ENCODE peak calls at places on chromosomes 13 and 19, in five cellular contexts. One of them, this sample, is unnamed.

GRCh38 chr19:48768989-48769713 is 13.8 kb downstream of the FGF21 start:
- DNase-seq in epithelial cell of esophagus: no peak
- DNase-seq in GM12865: no peak
- DNase-seq in fibroblast of mammary gland: no peak
- DNase-seq in tibial artery: no peak
- DNase-seq in this sample: no peak

GRCh38 chr13:66222127-66222526 is 1008.0 kb downstream of the PCDH9 start:
- DNase-seq in fibroblast of mammary gland: peak
- DNase-seq in GM12865: peak
- DNase-seq in tibial artery: no peak
- DNase-seq in epithelial cell of esophagus: no peak
- DNase-seq in this sample: no peak

GRCh38 chr19:53780506-53780905 is 43.6 kb downstream of the NLRP12 start:
- DNase-seq in tibial artery: no peak
- DNase-seq in GM12865: no peak
- DNase-seq in fibroblast of mammary gland: no peak
- DNase-seq in epithelial cell of esophagus: no peak
- DNase-seq in this sample: no peak

GRCh38 chr13:29428310-29428991 is 167.0 kb downstream of the SLC7A1 start:
- DNase-seq in GM12865: no peak
- DNase-seq in fibroblast of mammary gland: no peak
- DNase-seq in tibial artery: no peak
- DNase-seq in epithelial cell of esophagus: peak
- DNase-seq in this sample: no peak

GRCh38 chr13:74135306-74136088 is 1.3 kb upstream of the KLF12 start:
- DNase-seq in epithelial cell of esophagus: peak
- DNase-seq in GM12865: peak
- DNase-seq in tibial artery: peak
- DNase-seq in fibroblast of mammary gland: peak
- DNase-seq in this sample: no peak

GRCh38 chr13:113584870-113585671 is 518 bp downstream of the TFDP1 start:
- DNase-seq in fibroblast of mammary gland: peak
- DNase-seq in epithelial cell of esophagus: no peak
- DNase-seq in tibial artery: peak
- DNase-seq in GM12865: peak
- DNase-seq in this sample: no peak

GRCh38 chr13:99909836-99910619 is 61.5 kb downstream of the ZIC5 start:
- DNase-seq in epithelial cell of esophagus: no peak
- DNase-seq in GM12865: no peak
- DNase-seq in tibial artery: no peak
- DNase-seq in fibroblast of mammary gland: no peak
- DNase-seq in this sample: no peak

GRCh38 chr13:27203854-27204253 is 32.2 kb upstream of the USP12 start:
- DNase-seq in fibroblast of mammary gland: peak
- DNase-seq in epithelial cell of esophagus: peak
- DNase-seq in tibial artery: no peak
- DNase-seq in GM12865: peak
- DNase-seq in this sample: no peak

GRCh38 chr13:43664700-43665191 is 122.0 kb downstream of the ENOX1 start:
- DNase-seq in GM12865: peak
- DNase-seq in tibial artery: no peak
- DNase-seq in fibroblast of mammary gland: peak
- DNase-seq in epithelial cell of esophagus: peak
- DNase-seq in this sample: no peak

GRCh38 chr19:39155741-39156140 is 30.2 kb downstream of the PAK4 start:
- DNase-seq in tibial artery: no peak
- DNase-seq in GM12865: no peak
- DNase-seq in fibroblast of mammary gland: no peak
- DNase-seq in epithelial cell of esophagus: no peak
- DNase-seq in this sample: no peak

GRCh38 chr13:91962946-91963345 is 564.5 kb downstream of the GPC5 start:
- DNase-seq in epithelial cell of esophagus: no peak
- DNase-seq in tibial artery: no peak
- DNase-seq in GM12865: no peak
- DNase-seq in fibroblast of mammary gland: no peak
- DNase-seq in this sample: no peak
- TF ChIP-seq CTCF in epithelial cell of esophagus: no peak
- TF ChIP-seq CTCF in tibial artery: no peak
- TF ChIP-seq CTCF in GM12865: no peak
- TF ChIP-seq CTCF in fibroblast of mammary gland: no peak
- TF ChIP-seq CTCF in this sample: no peak

GRCh38 chr19:9342610-9343304 is 18.8 kb downstream of the ZNF559 start:
- DNase-seq in tibial artery: no peak
- DNase-seq in epithelial cell of esophagus: no peak
- DNase-seq in fibroblast of mammary gland: no peak
- DNase-seq in GM12865: no peak
- DNase-seq in this sample: no peak
- H3K4me3 ChIP-seq in tibial artery: no peak
- H3K4me3 ChIP-seq in epithelial cell of esophagus: no peak
- H3K4me3 ChIP-seq in fibroblast of mammary gland: no peak
- H3K4me3 ChIP-seq in GM12865: no peak
- H3K4me3 ChIP-seq in this sample: no peak

DNA sequence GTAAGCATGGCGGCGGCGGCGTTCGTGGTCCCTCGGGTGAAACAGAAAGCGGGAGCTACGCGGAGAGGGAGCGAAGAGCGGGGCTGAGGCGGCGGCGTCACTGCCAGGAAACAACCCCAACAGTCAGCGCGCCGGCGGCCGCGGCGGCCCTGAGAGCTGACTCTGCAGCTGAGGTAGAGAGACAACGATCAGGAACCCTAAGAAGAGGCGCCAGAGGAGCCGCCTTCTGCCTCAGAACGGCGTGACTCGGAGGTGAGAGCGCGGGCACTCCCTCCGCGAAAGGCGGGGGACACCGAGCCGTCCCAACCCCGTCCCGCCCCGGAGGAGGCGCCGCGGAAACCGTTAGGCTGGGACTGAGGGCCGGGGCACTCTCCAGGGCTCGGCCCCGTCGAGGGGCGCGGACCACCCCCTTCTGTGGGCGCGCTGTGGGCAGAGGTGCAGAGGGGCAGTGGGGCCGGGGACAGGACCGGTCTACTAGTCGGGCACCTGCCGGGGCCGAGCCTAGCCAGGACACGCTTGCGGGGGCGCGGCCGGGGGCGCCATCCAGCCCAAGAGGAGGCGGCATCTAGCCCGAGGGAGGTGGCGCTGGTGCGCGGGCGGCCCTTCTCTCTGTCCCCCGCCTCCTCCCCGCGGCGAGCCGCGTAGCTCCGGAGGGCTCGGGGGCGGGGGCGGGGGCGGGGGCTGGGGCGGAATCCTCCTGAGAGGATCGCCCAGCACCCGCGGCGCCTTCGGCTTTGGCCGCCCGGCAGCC is 389 bp downstream of the FNDC3A start:
- DNase-seq in tibial artery: peak
- DNase-seq in epithelial cell of esophagus: peak
- DNase-seq in fibroblast of mammary gland: peak
- DNase-seq in GM12865: peak
- DNase-seq in this sample: no peak
- TF ChIP-seq CTCF in tibial artery: no peak
- TF ChIP-seq CTCF in epithelial cell of esophagus: no peak
- TF ChIP-seq CTCF in fibroblast of mammary gland: no peak
- TF ChIP-seq CTCF in GM12865: peak
- TF ChIP-seq CTCF in this sample: no peak

GRCh38 chr19:34263745-34264237 is 9.4 kb downstream of the GARRE1 start:
- DNase-seq in epithelial cell of esophagus: no peak
- DNase-seq in fibroblast of mammary gland: no peak
- DNase-seq in GM12865: no peak
- DNase-seq in tibial artery: no peak
- DNase-seq in this sample: no peak
- H3K4me3 ChIP-seq in epithelial cell of esophagus: no peak
- H3K4me3 ChIP-seq in fibroblast of mammary gland: no peak
- H3K4me3 ChIP-seq in GM12865: no peak
- H3K4me3 ChIP-seq in tibial artery: no peak
- H3K4me3 ChIP-seq in this sample: no peak

GRCh38 chr13:52011690-52012511 is at the start of gene ALG11:
- DNase-seq in fibroblast of mammary gland: peak
- DNase-seq in tibial artery: peak
- DNase-seq in epithelial cell of esophagus: peak
- DNase-seq in GM12865: peak
- DNase-seq in this sample: peak

GRCh38 chr13:52012512-52012836 is 276 bp downstream of the ALG11 start:
- DNase-seq in GM12865: no peak
- DNase-seq in fibroblast of mammary gland: no peak
- DNase-seq in tibial artery: no peak
- DNase-seq in epithelial cell of esophagus: no peak
- DNase-seq in this sample: no peak

GRCh38 chr13:52009985-52010384 is 1.3 kb downstream of the ATP7B start:
- DNase-seq in fibroblast of mammary gland: no peak
- DNase-seq in tibial artery: no peak
- DNase-seq in GM12865: no peak
- DNase-seq in epithelial cell of esophagus: no peak
- DNase-seq in this sample: no peak

GRCh38 chr13:52006491-52007245 is 4.6 kb downstream of the ATP7B start:
- DNase-seq in fibroblast of mammary gland: no peak
- DNase-seq in epithelial cell of esophagus: no peak
- DNase-seq in GM12865: no peak
- DNase-seq in tibial artery: no peak
- DNase-seq in this sample: no peak

GRCh38 chr13:52010890-52011689 is at the start of gene ATP7B:
- DNase-seq in GM12865: peak
- DNase-seq in epithelial cell of esophagus: peak
- DNase-seq in tibial artery: peak
- DNase-seq in fibroblast of mammary gland: no peak
- DNase-seq in this sample: no peak
- TF ChIP-seq CTCF in GM12865: no peak
- TF ChIP-seq CTCF in epithelial cell of esophagus: no peak
- TF ChIP-seq CTCF in tibial artery: peak
- TF ChIP-seq CTCF in fibroblast of mammary gland: peak
- TF ChIP-seq CTCF in this sample: peak

This sample was measured in epithelial cell of proximal tubule.